ENCODE peak calls at places on chromosome 3, in ten cellular contexts. K is cardiac muscle cell; T is psoas muscle; P is cardiac fibroblast; L is DND-41; U is CD8-positive, alpha-beta T cell; Y is fibroblast of mammary gland; C is lung; Q is colonic mucosa; A is mammary epithelial cell. W is an unnamed sample.

GRCh38 chr3:197478746-197479668 is 76.8 kb downstream of the BDH1 start:
- DNase-seq in K (no peak), T (no peak), P (peak; percentile 60), L (no peak), U (no peak), Y (no peak), C (no peak), Q (no peak), A (peak; percentile 81), W (no peak)

GRCh38 chr3:30649572-30650310 is 43.3 kb downstream of the TGFBR2 start:
- DNase-seq in K (no peak), T (no peak), P (peak; percentile 86), L (no peak), U (no peak), Y (no peak), C (no peak), Q (no peak), A (no peak), W (peak; percentile 46)

GRCh38 chr3:492586-493296 is 296.2 kb downstream of the CHL1 start:
- DNase-seq in K (no peak), T (no peak), P (no peak), L (no peak), U (no peak), Y (no peak), C (no peak), Q (no peak), A (no peak), W (no peak)

GRCh38 chr3:4721511-4721911 is 228.4 kb downstream of the ITPR1 start:
- DNase-seq in K (no peak), T (no peak), P (peak; percentile 95), L (no peak), U (no peak), Y (peak; percentile 77), C (no peak), Q (no peak), A (peak; percentile 90), W (peak; percentile 91)

GRCh38 chr3:196688349-196688748 is 23.7 kb downstream of the CEP19 start:
- DNase-seq in K (no peak), T (no peak), P (peak; percentile 96), L (no peak), U (no peak), Y (peak; percentile 97), C (peak; percentile 57), Q (peak; percentile 22), A (peak; percentile 42), W (peak; percentile 97)

GRCh38 chr3:23174426-23175039 is 28.6 kb upstream of the UBE2E2 start:
- DNase-seq in K (peak; percentile 31), T (no peak), P (peak; percentile 11), L (no peak), U (no peak), Y (no peak), C (no peak), Q (no peak), A (no peak), W (peak; percentile 83)

GRCh38 chr3:71423151-71423906 is 160.2 kb downstream of the FOXP1 start:
- DNase-seq in K (no peak), T (no peak), P (peak; percentile 43), L (no peak), U (no peak), Y (peak; percentile 24), C (no peak), Q (peak; percentile 49), A (peak; percentile 96), W (peak; percentile 45)

GRCh38 chr3:158808697-158809096 is 6.8 kb downstream of the MFSD1 start:
- DNase-seq in K (no peak), T (no peak), P (peak; percentile 82), L (peak; percentile 74), U (no peak), Y (peak; percentile 85), C (no peak), Q (no peak), A (peak; percentile 89), W (peak; percentile 18)

GRCh38 chr3:73098873-73099272 is 37.4 kb downstream of the EBLN2 start:
- DNase-seq in K (peak; percentile 28), T (no peak), P (no peak), L (no peak), U (no peak), Y (no peak), C (no peak), Q (no peak), A (no peak), W (no peak)

GRCh38 chr3:44045476-44046275 is 196.0 kb upstream of the TOPAZ1 start:
- DNase-seq in K (no peak), T (no peak), P (peak; percentile 38), L (no peak), U (no peak), Y (no peak), C (peak; percentile 45), Q (peak; percentile 29), A (peak; percentile 41), W (no peak)

GRCh38 chr3:69787436-69788168 is 48.3 kb downstream of the MITF start:
- DNase-seq in K (no peak), T (no peak), P (peak; percentile 75), L (no peak), U (no peak), Y (peak; percentile 82), C (no peak), Q (no peak), A (peak; percentile 66), W (peak; percentile 82)

GRCh38 chr3:112319516-112320276 is 13.3 kb upstream of the CD200 start:
- DNase-seq in K (no peak), T (no peak), P (no peak), L (no peak), U (no peak), Y (no peak), C (no peak), Q (no peak), A (peak; percentile 61), W (peak; percentile 18)

GRCh38 chr3:193593666-193594025 is 638 bp downstream of the OPA1 start:
- DNase-seq in K (peak; percentile 13), T (no peak), P (peak; percentile 36), L (peak; percentile 23), U (no peak), Y (peak; percentile 43), C (no peak), Q (no peak), A (peak; percentile 29), W (peak; percentile 43)

GRCh38 chr3:179464296-179465092 is 13.2 kb upstream of the GNB4 start:
- DNase-seq in K (no peak), T (no peak), P (no peak), L (no peak), U (no peak), Y (no peak), C (no peak), Q (no peak), A (peak; percentile 57), W (no peak)

GRCh38 chr3:136232413-136232812 is 17.7 kb upstream of the PCCB start:
- DNase-seq in K (no peak), T (no peak), P (no peak), L (no peak), U (no peak), Y (no peak), C (no peak), Q (no peak), A (no peak), W (no peak)

GRCh38 chr3:136105044-136105443 is 91.1 kb downstream of the MSL2 start:
- DNase-seq in K (no peak), T (no peak), P (no peak), L (peak; percentile 91), U (no peak), Y (no peak), C (no peak), Q (no peak), A (no peak), W (no peak)

GRCh38 chr3:28242519-28242918 is 1.1 kb downstream of the CMC1 start:
- DNase-seq in K (no peak), T (no peak), P (no peak), L (no peak), U (no peak), Y (no peak), C (no peak), Q (no peak), A (no peak), W (no peak)

GRCh38 chr3:157501863-157502262 is 1.4 kb downstream of the VEPH1 start:
- DNase-seq in K (no peak), T (no peak), P (no peak), L (no peak), U (no peak), Y (no peak), C (no peak), Q (no peak), A (no peak), W (no peak)

GRCh38 chr3:52881834-52882233 is 15.5 kb downstream of the STIMATE start:
- DNase-seq in K (no peak), T (no peak), P (no peak), L (no peak), U (no peak), Y (no peak), C (no peak), Q (no peak), A (no peak), W (no peak)

GRCh38 chr3:45078910-45079522 is 52.9 kb downstream of the CLEC3B start:
- DNase-seq in K (no peak), T (no peak), P (peak; percentile 75), L (no peak), U (no peak), Y (peak; percentile 81), C (no peak), Q (peak; percentile 53), A (peak; percentile 35), W (peak; percentile 70)
- TF ChIP-seq CTCF in K (peak; percentile 34), T (no peak), P (peak; percentile 35), L (peak; percentile 13), U (no peak), Y (peak; percentile 36), C (no peak), Q (no peak), A (no peak), W (peak; percentile 45)

DNA sequence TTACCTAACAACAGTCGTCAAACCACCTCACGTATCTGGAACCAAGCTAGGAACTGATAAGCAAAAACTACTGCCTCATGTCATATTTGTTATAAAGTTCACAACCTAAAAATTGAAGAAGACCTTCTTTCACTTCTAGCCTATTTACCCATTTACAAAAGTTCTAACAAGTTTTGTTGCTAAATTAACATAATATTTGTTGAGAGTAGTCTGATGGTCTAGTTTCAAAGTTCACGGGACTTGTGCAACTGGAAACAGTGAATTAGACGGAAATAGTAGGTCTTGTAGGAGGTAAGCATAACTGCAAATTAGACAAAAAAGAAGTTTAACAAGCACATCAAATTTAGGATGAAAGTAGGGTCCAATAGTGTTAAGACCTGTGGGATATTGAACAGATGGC is 51.9 kb downstream of the CCR4 start:
- DNase-seq in K (no peak), T (no peak), P (no peak), L (no peak), U (no peak), Y (no peak), C (no peak), Q (no peak), A (no peak), W (no peak)
- H3K4me3 ChIP-seq in K (no peak overlapping the region), T (no peak overlapping the region), P (no peak overlapping the region), L (no peak overlapping the region), U (no peak overlapping the region), Y (no peak overlapping the region), C (no peak overlapping the region), Q (no peak overlapping the region), A (no peak overlapping the region), W (no peak overlapping the region)

GRCh38 chr3:5806192-5806591 is 618.7 kb downstream of the EDEM1 start:
- DNase-seq in K (peak; percentile 25), T (no peak), P (no peak), L (no peak), U (no peak), Y (no peak), C (no peak), Q (no peak), A (no peak), W (no peak)
- TF ChIP-seq CTCF in K (no peak), T (no peak), P (no peak), L (no peak), U (no peak), Y (no peak), C (no peak), Q (no peak), A (no peak), W (no peak)

GRCh38 chr3:58585005-58585786 is 8.0 kb upstream of the FAM107A start:
- DNase-seq in K (peak; percentile 74), T (peak; percentile 91), P (peak; percentile 76), L (no peak), U (peak; percentile 13), Y (peak; percentile 59), C (peak; percentile 81), Q (peak; percentile 81), A (peak; percentile 53), W (peak; percentile 69)
- H3K4me3 ChIP-seq in K (peak overlapping the region; percentile 3), T (peak overlapping the region; percentile 79), P (peak overlapping the region; percentile 67), L (no peak overlapping the region), U (peak overlapping the region; percentile 72), Y (peak overlapping the region; percentile 67), C (peak overlapping the region; percentile 33), Q (peak overlapping the region; percentile 46), A (peak overlapping the region; percentile 49), W (peak overlapping the region; percentile 69)